ENCODE peak calls at places on chromosomes 13 and 19, in five cellular contexts. Y is Peyer's patch, H is Karpas-422, A is heart left ventricle, Z is H1. X is an unnamed sample.

GRCh38 chr13:114101325-114101821 is 31.1 kb downstream of the RASA3 start:
- DNase-seq in H (no peak), Y (no peak), A (peak; percentile 64), Z (no peak), X (peak; percentile 14)

GRCh38 chr19:38543807-38544568 is 73.8 kb downstream of the MAP4K1 start:
- DNase-seq in H (peak; percentile 73), Y (peak; percentile 71), Z (no peak), A (no peak), X (peak; percentile 24)

GRCh38 chr19:5152767-5153532 is 184.0 kb downstream of the KDM4B start:
- DNase-seq in A (peak; percentile 40), Z (no peak), Y (no peak), H (no peak), X (no peak)

GRCh38 chr13:23744315-23744714 is 144.9 kb downstream of the MIPEP start:
- DNase-seq in Z (no peak), H (no peak), Y (no peak), A (no peak), X (no peak)

GRCh38 chr13:50801087-50801931 is 42.2 kb downstream of the DLEU7 start:
- DNase-seq in Y (peak; percentile 59), Z (peak; percentile 77), H (peak; percentile 93), A (no peak), X (peak; percentile 38)

GRCh38 chr13:88074794-88075509 is 403.8 kb downstream of the SLITRK5 start:
- DNase-seq in A (no peak), H (no peak), Z (no peak), Y (no peak), X (no peak)

GRCh38 chr19:17796013-17796837 is 1.3 kb downstream of the B3GNT3 start:
- DNase-seq in H (no peak), Z (no peak), A (no peak), Y (no peak), X (no peak)

GRCh38 chr13:72820156-72820897 is 38.4 kb downstream of the PIBF1 start:
- DNase-seq in H (no peak), Z (no peak), Y (no peak), A (no peak), X (no peak)

GRCh38 chr19:42311612-42312160 is 1.4 kb upstream of the TMEM145 start:
- DNase-seq in H (no peak), Z (peak; percentile 49), Y (no peak), A (no peak), X (peak; percentile 48)

GRCh38 chr19:38506723-38507550 is 73.4 kb downstream of the RYR1 start:
- DNase-seq in Z (peak; percentile 99), A (peak; percentile 86), Y (peak; percentile 74), H (peak; percentile 98), X (peak; percentile 64)

GRCh38 chr13:82330499-82330898 is 1551.8 kb downstream of the SLITRK1 start:
- DNase-seq in A (no peak), Z (no peak), Y (no peak), H (peak; percentile 70), X (no peak)

GRCh38 chr13:31909889-31910551 is 121.6 kb upstream of the FRY start:
- DNase-seq in A (no peak), Y (peak; percentile 18), H (peak; percentile 83), Z (no peak), X (peak; percentile 44)

GRCh38 chr19:21483589-21484170 is 21.7 kb upstream of the ZNF429 start:
- DNase-seq in H (peak; percentile 87), A (peak; percentile 78), Y (peak; percentile 28), Z (peak; percentile 96), X (peak; percentile 78)

GRCh38 chr19:48708471-48708870 is 11.1 kb downstream of the MAMSTR start:
- DNase-seq in Z (peak; percentile 51), H (no peak), Y (no peak), A (no peak), X (no peak)

GRCh38 chr13:20565120-20565736 is 1.7 kb upstream of the IFT88 start:
- DNase-seq in A (no peak), Y (no peak), Z (no peak), H (no peak), X (no peak)

GRCh38 chr19:39778763-39779162 is at the start of gene LEUTX:
- DNase-seq in Y (no peak), Z (no peak), A (no peak), H (no peak), X (no peak)

GRCh38 chr13:45332831-45333219 is 8.2 kb downstream of the TPT1 start:
- DNase-seq in Y (no peak), H (no peak), A (no peak), Z (no peak), X (no peak)

GRCh38 chr19:7203317-7203716 is 90.9 kb downstream of the INSR start:
- DNase-seq in H (no peak), Y (no peak), A (no peak), Z (no peak), X (no peak)

GRCh38 chr13:33207616-33207964 is 78.0 kb downstream of the STARD13 start:
- DNase-seq in H (no peak), Y (no peak), A (peak; percentile 59), Z (no peak), X (peak; percentile 86)

GRCh38 chr19:1590641-1591397 is 1.8 kb downstream of the MBD3 start:
- DNase-seq in A (no peak), Y (no peak), H (peak; percentile 76), Z (no peak), X (no peak)

GRCh38 chr13:44972956-44973581 is 16.2 kb downstream of the NUFIP1 start:
- DNase-seq in H (no peak), Y (no peak), A (no peak), Z (no peak), X (no peak)

GRCh38 chr13:31846984-31847752 is 107.8 kb downstream of the RXFP2 start:
- DNase-seq in A (no peak), Z (no peak), Y (no peak), H (no peak), X (no peak)

GRCh38 chr13:21837841-21838551 is 167.1 kb downstream of the FGF9 start:
- DNase-seq in Z (no peak), A (no peak), H (no peak), Y (no peak), X (no peak)

GRCh38 chr19:34375598-34375997 is 10.6 kb downstream of the GPI start:
- DNase-seq in Y (no peak), A (no peak), Z (no peak), H (no peak), X (no peak)

GRCh38 chr13:78137404-78138142 is 218.9 kb upstream of the EDNRB start:
- DNase-seq in H (peak; percentile 77), Z (peak; percentile 57), Y (no peak), A (no peak), X (peak; percentile 9)

GRCh38 chr13:20465218-20465879 is 60.3 kb downstream of the CRYL1 start:
- DNase-seq in A (no peak), H (no peak), Z (no peak), Y (no peak), X (no peak)

GRCh38 chr19:15727724-15728123 is at the start of gene OR10H2:
- DNase-seq in A (no peak), Y (no peak), Z (no peak), H (no peak), X (no peak)

GRCh38 chr19:15732388-15732787 is 4.6 kb downstream of the OR10H2 start:
- DNase-seq in Y (no peak), Z (no peak), H (no peak), A (no peak), X (no peak)

GRCh38 chr19:15733895-15734294 is 3.9 kb upstream of the OR10H3 start:
- DNase-seq in A (no peak), Z (no peak), H (no peak), Y (no peak), X (no peak)

GRCh38 chr19:15730538-15730937 is 2.7 kb downstream of the OR10H2 start:
- DNase-seq in Y (no peak), A (no peak), Z (no peak), H (no peak), X (no peak)
- H3K9me3 ChIP-seq in Y (no peaks in the 10 kb centered on the region), A (no peaks in the 10 kb centered on the region), Z (peaks cover 87% of the 10 kb centered on the region), H (no peaks in the 10 kb centered on the region), X (peaks cover 3% of the 10 kb centered on the region)

DNA sequence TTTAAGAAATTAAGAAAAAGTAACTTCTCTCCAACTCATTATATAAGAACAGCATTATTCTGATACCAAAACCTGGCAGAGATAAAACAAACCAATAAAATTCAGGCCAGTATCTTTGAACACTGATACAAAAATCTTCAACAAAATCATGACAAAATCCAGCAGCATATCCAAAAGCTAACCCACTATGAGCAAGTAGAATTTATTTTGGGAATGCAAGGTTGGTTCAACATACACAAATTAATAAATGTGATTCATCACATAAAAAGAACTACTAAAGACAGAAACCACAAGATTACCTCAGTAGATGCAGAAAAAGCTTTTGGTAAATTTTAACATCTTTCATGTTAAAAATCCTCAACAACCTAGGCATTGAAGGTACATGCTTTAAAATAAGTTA is 12.3 kb downstream of the ZNF91 start:
- DNase-seq in Z (no peak), Y (no peak), A (no peak), H (no peak), X (no peak)
- H3K9me3 ChIP-seq in Z (peaks cover 2% of the 10 kb centered on the region), Y (peaks cover 53% of the 10 kb centered on the region), A (no peaks in the 10 kb centered on the region), H (peaks cover 49% of the 10 kb centered on the region), X (no peaks in the 10 kb centered on the region)

GRCh38 chr19:51944798-51945552 is 17.7 kb downstream of the ZNF613 start:
- DNase-seq in H (no peak), Z (no peak), Y (no peak), A (no peak), X (no peak)
- H3K9me3 ChIP-seq in H (peaks cover 82% of the 10 kb centered on the region), Z (peaks cover 95% of the 10 kb centered on the region), Y (peaks cover 96% of the 10 kb centered on the region), A (peaks cover 12% of the 10 kb centered on the region), X (peaks cover 36% of the 10 kb centered on the region)

DNA sequence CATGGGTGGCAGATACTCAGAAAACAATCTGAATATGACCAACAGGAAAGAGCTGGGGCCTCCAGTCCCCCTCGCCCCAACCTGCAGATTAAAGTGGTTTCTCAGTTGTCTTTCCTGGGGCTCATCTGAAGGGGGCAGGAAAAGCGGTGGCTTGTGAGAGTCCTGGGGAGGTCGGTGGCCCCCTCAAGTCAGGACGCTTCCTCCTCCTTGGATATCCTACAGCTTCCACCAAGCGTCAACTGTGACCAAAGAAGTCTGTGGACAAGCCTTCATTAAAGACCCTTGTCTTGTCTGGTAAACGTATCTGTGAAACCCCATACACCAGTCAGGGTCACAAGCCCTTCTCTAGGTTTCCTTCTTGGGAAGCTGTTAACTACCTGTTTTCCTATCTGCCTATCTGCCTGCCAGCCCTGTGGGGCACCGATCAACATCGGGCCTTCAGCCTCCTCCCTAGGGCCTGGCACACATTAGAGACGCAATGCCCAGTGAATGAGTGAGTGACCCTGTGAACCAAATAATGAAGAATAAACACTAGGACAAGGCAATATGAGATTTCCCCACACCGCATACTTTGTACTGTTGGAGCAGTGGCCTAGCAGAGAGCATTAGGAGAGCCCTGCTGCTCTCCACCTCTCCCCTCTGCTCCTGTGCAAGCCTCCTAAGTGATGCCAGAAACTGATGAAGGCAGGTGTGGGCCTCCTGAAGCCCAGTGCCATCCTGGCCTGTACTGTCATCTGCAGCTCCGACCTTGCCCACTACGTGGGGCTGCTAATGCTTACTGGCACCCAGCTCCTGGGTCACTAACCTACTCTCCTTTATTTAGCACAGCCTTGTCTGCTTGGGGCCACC is 1317.8 kb downstream of the UQCRFS1 start:
- DNase-seq in H (no peak), Z (no peak), Y (no peak), A (no peak), X (no peak)
- H3K9me3 ChIP-seq in H (no peaks in the 10 kb centered on the region), Z (peaks cover 98% of the 10 kb centered on the region), Y (no peaks in the 10 kb centered on the region), A (no peaks in the 10 kb centered on the region), X (no peaks in the 10 kb centered on the region)

DNA sequence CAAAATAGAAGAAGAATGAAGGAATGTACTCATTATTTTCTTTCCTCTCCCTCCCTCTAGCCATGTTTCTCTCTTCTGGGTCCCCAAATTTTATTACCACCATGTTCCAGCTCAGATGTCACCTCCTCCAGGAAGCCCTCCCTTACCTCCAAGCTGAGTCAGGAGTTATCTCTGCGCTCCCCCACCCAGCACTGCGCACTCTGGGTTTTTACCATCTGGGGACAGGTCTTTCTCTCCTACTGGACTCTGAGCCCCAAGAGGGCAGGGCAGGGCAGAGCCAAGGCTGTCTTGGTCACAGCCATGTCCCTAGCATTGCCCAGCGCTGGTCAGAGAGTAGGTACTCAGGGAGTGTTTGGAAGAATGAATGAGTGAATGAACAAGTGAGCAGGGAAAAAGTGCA is 2.9 kb downstream of the GNG8 start:
- DNase-seq in H (no peak), Y (no peak), A (no peak), Z (no peak), X (no peak)
- H3K9me3 ChIP-seq in H (no peaks in the 10 kb centered on the region), Y (no peaks in the 10 kb centered on the region), A (no peaks in the 10 kb centered on the region), Z (no peaks in the 10 kb centered on the region), X (no peaks in the 10 kb centered on the region)